ENCODE peak calls at places on chromosomes 6 and 20, in nine cellular contexts. J, Z, E, I, Q, M, H, A and X are unnamed samples.

GRCh38 chr6:154993710-154994109 is 1.4 kb upstream of the TIAM2 start:
- DNase-seq in I (no peak), A (no peak), Z (no peak), M (no peak), E (no peak), J (no peak), Q (no peak), H (no peak), X (no peak)

GRCh38 chr6:71737953-71738352 is 148.4 kb upstream of the RIMS1 start:
- DNase-seq in M (no peak), A (no peak), H (no peak), Q (no peak), E (no peak), I (no peak), J (no peak), Z (no peak), X (no peak)

GRCh38 chr6:74899416-74899815 is 306.4 kb downstream of the COL12A1 start:
- DNase-seq in A (no peak), Z (no peak), J (no peak), M (no peak), Q (no peak), H (no peak), I (no peak), E (no peak), X (no peak)

GRCh38 chr20:34637245-34638185 is 39.4 kb downstream of the PIGU start:
- DNase-seq in H (no peak), E (no peak), Z (no peak), I (no peak), A (no peak), J (no peak), Q (no peak), M (no peak), X (no peak)

GRCh38 chr6:72798196-72798595 is 176.3 kb downstream of the KCNQ5 start:
- DNase-seq in Q (no peak), Z (no peak), H (no peak), I (no peak), J (no peak), E (no peak), A (no peak), M (no peak), X (no peak)

GRCh38 chr6:95648636-95649035 is 71.3 kb downstream of the MANEA start:
- DNase-seq in I (no peak), E (no peak), M (no peak), Q (no peak), A (no peak), J (no peak), H (no peak), Z (no peak), X (no peak)

GRCh38 chr6:18047406-18047805 is 60.0 kb upstream of the KIF13A start:
- DNase-seq in E (peak; percentile 10), H (peak; percentile 54), M (no peak), Q (no peak), J (no peak), I (no peak), A (no peak), Z (no peak), X (no peak)

GRCh38 chr6:154408906-154409500 is 52.4 kb upstream of the IPCEF1 start:
- DNase-seq in I (no peak), H (no peak), Z (peak; percentile 26), M (no peak), J (no peak), Q (no peak), A (no peak), E (no peak), X (no peak)

GRCh38 chr20:39660251-39660650 is 698.1 kb downstream of the DHX35 start:
- DNase-seq in A (no peak), H (no peak), Z (no peak), Q (no peak), M (no peak), E (no peak), J (no peak), I (no peak), X (no peak)

GRCh38 chr6:113903666-113904330 is 46.7 kb downstream of the MARCKS start:
- DNase-seq in E (peak; percentile 50), H (peak; percentile 47), Z (no peak), J (no peak), M (no peak), I (no peak), Q (no peak), A (no peak), X (no peak)

GRCh38 chr20:47336013-47336754 is 20.3 kb downstream of the ZMYND8 start:
- DNase-seq in Q (no peak), E (no peak), J (no peak), H (no peak), Z (no peak), M (no peak), A (no peak), I (no peak), X (peak; percentile 87)

GRCh38 chr6:169839029-169839481 is 87.6 kb downstream of the ERMARD start:
- DNase-seq in Z (no peak), M (no peak), H (no peak), J (peak; percentile 1), Q (no peak), A (no peak), I (no peak), E (no peak), X (peak; percentile 43)

GRCh38 chr6:113588646-113589045 is 268.5 kb upstream of the MARCKS start:
- DNase-seq in H (no peak), E (no peak), M (no peak), A (no peak), I (no peak), Q (no peak), Z (no peak), J (no peak), X (no peak)

GRCh38 chr6:109526905-109527628 is 44.0 kb upstream of the ZBTB24 start:
- DNase-seq in Z (peak; percentile 68), M (peak; percentile 40), Q (peak; percentile 3), E (peak; percentile 50), I (peak; percentile 81), J (peak; percentile 60), H (peak; percentile 60), A (peak; percentile 16), X (no peak)

GRCh38 chr6:116046739-116047138 is 14.0 kb downstream of the FRK start:
- DNase-seq in J (no peak), Q (no peak), H (no peak), E (no peak), Z (no peak), M (no peak), A (no peak), I (no peak), X (no peak)

GRCh38 chr6:18595774-18596528 is 208.8 kb downstream of the RNF144B start:
- DNase-seq in Q (peak; percentile 6), H (peak; percentile 55), E (peak; percentile 75), I (peak; percentile 50), J (peak; percentile 59), A (peak; percentile 11), Z (peak; percentile 63), M (peak; percentile 38), X (no peak)

GRCh38 chr6:17200395-17200794 is 80.8 kb upstream of the RBM24 start:
- DNase-seq in I (no peak), M (no peak), H (no peak), Z (no peak), E (no peak), J (no peak), A (no peak), Q (no peak), X (no peak)

GRCh38 chr6:38155576-38156204 is 336.2 kb downstream of the ZFAND3 start:
- DNase-seq in Z (no peak), M (no peak), E (no peak), J (no peak), Q (no peak), H (no peak), I (no peak), A (no peak), X (no peak)

GRCh38 chr20:57076951-57077350 is 189.5 kb downstream of the BMP7 start:
- DNase-seq in H (no peak), I (no peak), Z (no peak), Q (no peak), J (no peak), A (no peak), E (no peak), M (no peak), X (no peak)

GRCh38 chr6:134627707-134628106 is 309.8 kb upstream of the SGK1 start:
- DNase-seq in H (no peak), E (no peak), Z (no peak), J (no peak), I (no peak), Q (no peak), M (no peak), A (no peak), X (no peak)

GRCh38 chr6:105677671-105678475 is 275.0 kb upstream of the PREP start:
- DNase-seq in H (peak; percentile 13), M (no peak), J (no peak), Z (no peak), Q (no peak), E (no peak), A (no peak), I (no peak), X (no peak)

GRCh38 chr6:160995271-160995670 is 3.7 kb downstream of the MAP3K4 start:
- DNase-seq in E (no peak), H (no peak), Q (no peak), J (no peak), I (no peak), Z (no peak), A (no peak), M (no peak), X (no peak)

GRCh38 chr6:124926435-124926834 is 35.8 kb upstream of the RNF217 start:
- DNase-seq in M (no peak), J (no peak), E (no peak), Z (no peak), Q (no peak), A (no peak), H (no peak), I (no peak), X (no peak)